ENCODE peak calls at places on chromosomes 4 and X, in four cellular contexts. N is activated gamma-delta T cell treated with Interleukin-2 at 50 U/mL for 16 hours; A is foreskin fibroblast; W is activated T-helper 9 cell treated with anti-CD3 and anti-CD28 coated beads, Interleukin-2, amount 50 U/mL, for 16 hours. Y is an unnamed sample.

GRCh38 chrX:118574666-118575065 is 79.1 kb downstream of the DOCK11 start:
- DNase-seq in A (no peak), W (no peak), N (no peak), Y (no peak)

GRCh38 chr4:42643685-42644084 is 13.2 kb downstream of the ATP8A1 start:
- DNase-seq in A (no peak), N (no peak), W (no peak), Y (no peak)

GRCh38 chr4:168257663-168258235 is 60.8 kb downstream of the DDX60 start:
- DNase-seq in A (no peak), N (no peak), W (no peak), Y (no peak)

GRCh38 chrX:155819966-155820491 is 61.1 kb upstream of the VAMP7 start:
- DNase-seq in W (peak), N (peak), A (peak), Y (peak)

GRCh38 chr4:186724048-186724860 is 598 bp upstream of the FAT1 start:
- DNase-seq in N (no peak), A (peak), W (no peak), Y (no peak)

GRCh38 chr4:77154761-77155499 is 2.1 kb upstream of the CCNG2 start:
- DNase-seq in N (no peak), W (no peak), A (no peak), Y (no peak)

GRCh38 chr4:163353054-163353453 is 9.4 kb downstream of the NPY5R start:
- DNase-seq in N (no peak), A (no peak), W (no peak), Y (no peak)

GRCh38 chrX:124347242-124347641 is 879 bp downstream of the SH2D1A start:
- DNase-seq in W (peak), A (no peak), N (no peak), Y (no peak)

GRCh38 chr4:98932539-98932938 is 3.6 kb upstream of the EIF4E start:
- DNase-seq in A (peak), W (no peak), N (no peak), Y (no peak)

GRCh38 chrX:152600853-152601635 is 36.7 kb upstream of the GABRQ start:
- DNase-seq in A (no peak), N (no peak), W (no peak), Y (no peak)

GRCh38 chrX:53290441-53291041 is 9.2 kb upstream of the IQSEC2 start:
- DNase-seq in W (no peak), N (no peak), A (no peak), Y (no peak)

GRCh38 chrX:69618803-69619202 is 2.9 kb downstream of the EDA start:
- DNase-seq in W (no peak), N (no peak), A (no peak), Y (no peak)

GRCh38 chr4:82372874-82373815 is 646 bp downstream of the HNRNPD start:
- DNase-seq in N (peak), A (peak), W (peak), Y (peak)

GRCh38 chrX:136768469-136769084 is 12.2 kb downstream of the ARHGEF6 start:
- DNase-seq in W (peak), A (peak), N (peak), Y (no peak)

GRCh38 chr4:150782921-150783320 is 201.0 kb downstream of the MAB21L2 start:
- DNase-seq in A (peak), W (no peak), N (no peak), Y (no peak)

GRCh38 chrX:130055103-130055502 is 55.2 kb downstream of the ELF4 start:
- DNase-seq in N (no peak), A (peak), W (no peak), Y (no peak)

Y was measured in stimulated activated effector memory CD8-positive, alpha-beta T cell treated with anti-CD3 and anti-CD28 coated beads, Interleukin-12 subunit alpha, Interleukin-12 subunit beta, amount 100 ng/mL, for 72 hours.